ENCODE peak calls at places on chromosomes 11 and 22, in four cellular contexts. I is SHP77, D is HuH-7.5, Z is foreskin melanocyte. K is an unnamed sample.

GRCh38 chr11:107957109-107957588 is 28.9 kb downstream of the RAB39A start:
- DNase-seq in D (no peak), Z (no peak), I (no peak), K (no peak)

GRCh38 chr11:36258730-36259360 is 30.4 kb downstream of the COMMD9 start:
- DNase-seq in I (peak), D (peak), Z (peak), K (peak)

GRCh38 chr11:133928628-133929059 is 28.1 kb downstream of the IGSF9B start:
- DNase-seq in Z (no peak), D (no peak), I (no peak), K (no peak)

GRCh38 chr22:33918676-33919590 is 1.3 kb downstream of the LARGE1 start:
- DNase-seq in Z (peak), D (no peak), I (no peak), K (no peak)

GRCh38 chr22:29156507-29156906 is 49.2 kb upstream of the EMID1 start:
- DNase-seq in D (no peak), Z (no peak), I (no peak), K (peak)

GRCh38 chr22:32801436-32802290 is at the start of gene TIMP3:
- DNase-seq in D (peak), Z (peak), I (no peak), K (peak)

GRCh38 chr11:17803751-17804334 is 69.3 kb downstream of the KCNC1 start:
- DNase-seq in D (no peak), I (no peak), Z (no peak), K (no peak)

GRCh38 chr22:49699928-49700498 is 127.7 kb downstream of the BRD1 start:
- DNase-seq in I (no peak), Z (no peak), D (no peak), K (no peak)

GRCh38 chr11:113675003-113675471 is 31.1 kb downstream of the TMPRSS5 start:
- DNase-seq in Z (no peak), D (no peak), I (no peak), K (no peak)

GRCh38 chr22:17563936-17564391 is 666 bp downstream of the SLC25A18 start:
- DNase-seq in I (no peak), D (no peak), Z (no peak), K (no peak)

GRCh38 chr11:58923300-58923788 is 15.9 kb upstream of the GLYATL1 start:
- DNase-seq in I (peak), Z (no peak), D (no peak), K (no peak)

GRCh38 chr22:49655168-49655812 is 172.4 kb downstream of the BRD1 start:
- DNase-seq in I (no peak), Z (no peak), D (no peak), K (no peak)

GRCh38 chr11:77819411-77819920 is 1.1 kb downstream of the RSF1 start:
- DNase-seq in Z (peak), D (peak), I (peak), K (peak)

GRCh38 chr11:446886-447285 is 3.2 kb upstream of the PTDSS2 start:
- DNase-seq in I (peak), D (no peak), Z (no peak), K (no peak)

GRCh38 chr11:313787-314547 is at the start of gene IFITM1:
- DNase-seq in I (no peak), Z (no peak), D (no peak), K (no peak)

K was measured in 8988T.